ENCODE peak calls at places on chromosomes 5 and 9, in five cellular contexts. O, M, I, K and D are unnamed samples.

GRCh38 chr5:99721487-99721886 is 792.7 kb upstream of the CHD1 start:
- DNase-seq in O (no peak), K (no peak), M (peak), I (no peak), D (no peak)

GRCh38 chr5:177310757-177311173 is 933 bp downstream of the MXD3 start:
- DNase-seq in I (no peak), K (peak), O (no peak), M (peak), D (peak)

GRCh38 chr5:89309268-89309667 is 426.3 kb upstream of the MEF2C start:
- DNase-seq in K (no peak), O (no peak), M (no peak), I (no peak), D (no peak)

GRCh38 chr5:147935032-147935431 is 28.7 kb upstream of the C5orf46 start:
- DNase-seq in I (no peak), K (peak), O (peak), M (peak), D (peak)

GRCh38 chr9:93635186-93636107 is 59.1 kb downstream of the PHF2 start:
- DNase-seq in M (no peak), I (peak), K (no peak), O (no peak), D (no peak)

GRCh38 chr5:144183254-144183889 is 12.7 kb downstream of the KCTD16 start:
- DNase-seq in M (peak), I (no peak), K (no peak), O (peak), D (no peak)

GRCh38 chr9:116580853-116581252 is 106.3 kb upstream of the TRIM32 start:
- DNase-seq in M (no peak), O (peak), K (no peak), I (no peak), D (no peak)

GRCh38 chr9:97397220-97397619 is 14.7 kb upstream of the TDRD7 start:
- DNase-seq in K (no peak), O (no peak), I (no peak), M (no peak), D (no peak)

GRCh38 chr5:169426674-169427250 is 125.8 kb upstream of the SLIT3 start:
- DNase-seq in I (no peak), K (no peak), M (no peak), O (no peak), D (peak)

GRCh38 chr5:78649220-78649700 is 688 bp upstream of the LHFPL2 start:
- DNase-seq in K (no peak), O (no peak), M (peak), I (no peak), D (peak)

GRCh38 chr5:119578937-119579336 is 50.4 kb upstream of the FAM170A start:
- DNase-seq in O (peak), I (no peak), K (peak), M (peak), D (peak)

GRCh38 chr9:25681270-25681669 is 3.0 kb upstream of the TUSC1 start:
- DNase-seq in K (no peak), M (no peak), O (no peak), I (no peak), D (no peak)

GRCh38 chr5:132749506-132749905 is 2.3 kb downstream of the CCNI2 start:
- DNase-seq in M (no peak), O (no peak), I (no peak), K (no peak), D (no peak)

GRCh38 chr9:136939431-136939995 is 5.0 kb downstream of the FBXW5 start:
- DNase-seq in K (no peak), I (no peak), M (no peak), O (no peak), D (no peak)

GRCh38 chr5:75601567-75601966 is 9.7 kb upstream of the ANKDD1B start:
- DNase-seq in O (no peak), I (no peak), M (no peak), K (no peak), D (no peak)

GRCh38 chr9:129446828-129447550 is 173.9 kb downstream of the C9orf50 start:
- DNase-seq in K (no peak), O (no peak), M (no peak), I (no peak), D (no peak)

GRCh38 chr9:16885896-16886295 is 15.4 kb upstream of the BNC2 start:
- DNase-seq in I (no peak), K (no peak), M (no peak), O (no peak), D (peak)

GRCh38 chr5:173973614-173973969 is 15.4 kb upstream of the C5orf47 start:
- DNase-seq in M (peak), O (no peak), K (no peak), I (no peak), D (peak)

GRCh38 chr5:110309222-110309621 is 417.2 kb downstream of the TMEM232 start:
- DNase-seq in K (no peak), M (no peak), O (no peak), I (no peak), D (no peak)

GRCh38 chr5:53991942-53992341 is 318.4 kb downstream of the ARL15 start:
- DNase-seq in M (no peak), I (no peak), K (peak), O (no peak), D (peak)

GRCh38 chr5:128637031-128637430 is 99.0 kb upstream of the FBN2 start:
- DNase-seq in I (no peak), K (no peak), O (no peak), M (no peak), D (no peak)

GRCh38 chr5:93810780-93811179 is 69.4 kb upstream of the POU5F2 start:
- DNase-seq in O (no peak), M (no peak), I (no peak), K (no peak), D (no peak)

GRCh38 chr9:81801190-81801589 is 111.8 kb upstream of the TLE1 start:
- DNase-seq in K (no peak), I (no peak), O (no peak), M (no peak), D (no peak)

GRCh38 chr9:130780865-130781504 is 54.1 kb upstream of the ABL1 start:
- DNase-seq in M (no peak), K (no peak), I (no peak), O (peak), D (no peak)

GRCh38 chr5:151319334-151319733 is 15.8 kb upstream of the SLC36A3 start:
- DNase-seq in I (no peak), M (no peak), O (no peak), K (no peak), D (peak)

GRCh38 chr9:126699401-126699851 is 85.7 kb downstream of the LMX1B start:
- DNase-seq in O (no peak), K (no peak), I (no peak), M (no peak), D (no peak)

GRCh38 chr5:179263391-179264052 is 81.7 kb downstream of the ADAMTS2 start:
- DNase-seq in M (no peak), K (no peak), I (no peak), O (no peak), D (no peak)

GRCh38 chr9:79489241-79490000 is 82.3 kb upstream of the TLE4 start:
- DNase-seq in I (no peak), M (no peak), K (no peak), O (no peak), D (peak)

GRCh38 chr5:33579789-33580188 is 139.0 kb downstream of the TARS1 start:
- DNase-seq in K (no peak), M (no peak), I (no peak), O (no peak), D (no peak)

GRCh38 chr9:79193001-79193400 is 378.8 kb upstream of the TLE4 start:
- DNase-seq in O (no peak), I (no peak), M (no peak), K (no peak), D (no peak)

GRCh38 chr5:121350493-121350892 is 501.2 kb upstream of the FTMT start:
- DNase-seq in I (no peak), M (no peak), O (no peak), K (no peak), D (no peak)

GRCh38 chr5:170503970-170504525 is at the start of gene KCNIP1:
- DNase-seq in M (peak), O (peak), I (no peak), K (no peak), D (peak)

GRCh38 chr5:7671420-7671819 is 179.5 kb downstream of the CFAP90 start:
- DNase-seq in O (no peak), K (no peak), M (no peak), I (no peak), D (no peak)

GRCh38 chr9:93012998-93013855 is 45.3 kb upstream of the SUSD3 start:
- DNase-seq in I (no peak), O (no peak), M (no peak), K (no peak), D (no peak)

GRCh38 chr5:157222506-157223230 is 42.0 kb downstream of the ITK start:
- DNase-seq in I (no peak), K (no peak), M (no peak), O (no peak), D (no peak)

GRCh38 chr9:70668751-70669150 is 254.3 kb upstream of the KLF9 start:
- DNase-seq in O (no peak), K (no peak), I (no peak), M (no peak), D (no peak)

GRCh38 chr5:180704362-180704761 is 35.5 kb downstream of the OR2Y1 start:
- DNase-seq in O (no peak), M (peak), I (no peak), K (no peak), D (peak)